ENCODE peak calls at places on chromosomes 16 and 17, in five cellular contexts. One of them, this sample, is unnamed.

GRCh38 chr17:65855245-65855644 is 293.8 kb upstream of the AXIN2 start:
- DNase-seq in ascending aorta: no peak
- DNase-seq in neural crest cell: no peak
- DNase-seq in GM10248: no peak
- DNase-seq in mucosa of descending colon: no peak
- DNase-seq in this sample: no peak

GRCh38 chr17:49779730-49780220 is 8.7 kb upstream of the KAT7 start:
- DNase-seq in GM10248: peak
- DNase-seq in ascending aorta: peak
- DNase-seq in mucosa of descending colon: no peak
- DNase-seq in neural crest cell: no peak
- DNase-seq in this sample: no peak

GRCh38 chr17:50344712-50345380 is 1.1 kb upstream of the XYLT2 start:
- DNase-seq in neural crest cell: no peak
- DNase-seq in mucosa of descending colon: no peak
- DNase-seq in ascending aorta: no peak
- DNase-seq in GM10248: no peak
- DNase-seq in this sample: no peak

GRCh38 chr17:72884066-72884465 is 208.4 kb downstream of the SLC39A11 start:
- DNase-seq in mucosa of descending colon: no peak
- DNase-seq in GM10248: no peak
- DNase-seq in ascending aorta: no peak
- DNase-seq in neural crest cell: peak
- DNase-seq in this sample: no peak

GRCh38 chr16:88903267-88903666 is 36.8 kb upstream of the PABPN1L start:
- DNase-seq in GM10248: no peak
- DNase-seq in neural crest cell: no peak
- DNase-seq in mucosa of descending colon: no peak
- DNase-seq in ascending aorta: no peak
- DNase-seq in this sample: no peak

GRCh38 chr16:3570420-3571062 is 6.7 kb downstream of the NLRC3 start:
- DNase-seq in GM10248: no peak
- DNase-seq in mucosa of descending colon: no peak
- DNase-seq in neural crest cell: no peak
- DNase-seq in ascending aorta: no peak
- DNase-seq in this sample: no peak

GRCh38 chr16:85168732-85169256 is 56.5 kb upstream of the CIBAR2 start:
- DNase-seq in ascending aorta: peak
- DNase-seq in GM10248: peak
- DNase-seq in mucosa of descending colon: peak
- DNase-seq in neural crest cell: peak
- DNase-seq in this sample: no peak

GRCh38 chr16:21336231-21336630 is 58.1 kb upstream of the CRYM start:
- DNase-seq in mucosa of descending colon: no peak
- DNase-seq in neural crest cell: no peak
- DNase-seq in GM10248: no peak
- DNase-seq in ascending aorta: no peak
- DNase-seq in this sample: no peak

GRCh38 chr16:69109486-69110270 is 4.2 kb downstream of the HAS3 start:
- DNase-seq in neural crest cell: no peak
- DNase-seq in ascending aorta: no peak
- DNase-seq in mucosa of descending colon: peak
- DNase-seq in GM10248: no peak
- DNase-seq in this sample: no peak

GRCh38 chr17:9900744-9901143 is 4.3 kb downstream of the RCVRN start:
- DNase-seq in GM10248: no peak
- DNase-seq in ascending aorta: no peak
- DNase-seq in mucosa of descending colon: no peak
- DNase-seq in neural crest cell: no peak
- DNase-seq in this sample: no peak

GRCh38 chr17:75688209-75688771 is 21.2 kb downstream of the SAP30BP start:
- DNase-seq in neural crest cell: no peak
- DNase-seq in ascending aorta: no peak
- DNase-seq in GM10248: no peak
- DNase-seq in mucosa of descending colon: no peak
- DNase-seq in this sample: no peak

GRCh38 chr16:68275611-68276191 is 11.4 kb downstream of the SLC7A6 start:
- DNase-seq in neural crest cell: no peak
- DNase-seq in ascending aorta: no peak
- DNase-seq in mucosa of descending colon: no peak
- DNase-seq in GM10248: peak
- DNase-seq in this sample: no peak

GRCh38 chr16:66695935-66696668 is 441 bp downstream of the CMTM4 start:
- DNase-seq in GM10248: no peak
- DNase-seq in ascending aorta: peak
- DNase-seq in mucosa of descending colon: peak
- DNase-seq in neural crest cell: peak
- DNase-seq in this sample: peak

GRCh38 chr17:73342057-73342522 is 30.3 kb upstream of the CDC42EP4 start:
- DNase-seq in ascending aorta: peak
- DNase-seq in mucosa of descending colon: peak
- DNase-seq in GM10248: no peak
- DNase-seq in neural crest cell: peak
- DNase-seq in this sample: no peak

GRCh38 chr17:31413871-31414589 is 22.6 kb downstream of the RAB11FIP4 start:
- DNase-seq in mucosa of descending colon: peak
- DNase-seq in ascending aorta: no peak
- DNase-seq in GM10248: no peak
- DNase-seq in neural crest cell: no peak
- DNase-seq in this sample: no peak

GRCh38 chr17:77354721-77355455 is 214.1 kb downstream of the SEC14L1 start:
- DNase-seq in ascending aorta: peak
- DNase-seq in neural crest cell: no peak
- DNase-seq in mucosa of descending colon: peak
- DNase-seq in GM10248: peak
- DNase-seq in this sample: no peak

GRCh38 chr17:80937501-80938356 is 53.9 kb upstream of the CHMP6 start:
- DNase-seq in ascending aorta: no peak
- DNase-seq in mucosa of descending colon: no peak
- DNase-seq in GM10248: no peak
- DNase-seq in neural crest cell: no peak
- DNase-seq in this sample: no peak

GRCh38 chr17:17765921-17766320 is 70.9 kb downstream of the SREBF1 start:
- DNase-seq in ascending aorta: no peak
- DNase-seq in mucosa of descending colon: no peak
- DNase-seq in GM10248: no peak
- DNase-seq in neural crest cell: no peak
- DNase-seq in this sample: no peak

GRCh38 chr16:21164521-21165168 is 6.2 kb downstream of the LDAF1 start:
- DNase-seq in ascending aorta: no peak
- DNase-seq in neural crest cell: no peak
- DNase-seq in mucosa of descending colon: no peak
- DNase-seq in GM10248: no peak
- DNase-seq in this sample: no peak

GRCh38 chr17:10879110-10879509 is 41.2 kb upstream of the PIRT start:
- DNase-seq in GM10248: no peak
- DNase-seq in neural crest cell: peak
- DNase-seq in mucosa of descending colon: no peak
- DNase-seq in ascending aorta: no peak
- DNase-seq in this sample: no peak

GRCh38 chr17:29827179-29827578 is 102.8 kb downstream of the SSH2 start:
- DNase-seq in GM10248: no peak
- DNase-seq in mucosa of descending colon: no peak
- DNase-seq in neural crest cell: no peak
- DNase-seq in ascending aorta: no peak
- DNase-seq in this sample: no peak

GRCh38 chr17:30318190-30318589 is 15.7 kb downstream of the TMIGD1 start:
- DNase-seq in ascending aorta: no peak
- DNase-seq in GM10248: no peak
- DNase-seq in mucosa of descending colon: no peak
- DNase-seq in neural crest cell: no peak
- DNase-seq in this sample: no peak

GRCh38 chr17:48597775-48598631 is 4.4 kb upstream of the HOXB5 start:
- DNase-seq in GM10248: peak
- DNase-seq in ascending aorta: peak
- DNase-seq in neural crest cell: no peak
- DNase-seq in mucosa of descending colon: peak
- DNase-seq in this sample: peak

GRCh38 chr17:81471804-81472456 is 40.7 kb downstream of the ACTG1 start:
- DNase-seq in GM10248: no peak
- DNase-seq in neural crest cell: no peak
- DNase-seq in mucosa of descending colon: peak
- DNase-seq in ascending aorta: no peak
- DNase-seq in this sample: no peak

GRCh38 chr16:51876934-51877333 is 670.0 kb downstream of the TOX3 start:
- DNase-seq in neural crest cell: no peak
- DNase-seq in mucosa of descending colon: no peak
- DNase-seq in GM10248: no peak
- DNase-seq in ascending aorta: no peak
- DNase-seq in this sample: no peak

GRCh38 chr17:19306160-19307111 is 56.1 kb downstream of the B9D1 start:
- DNase-seq in mucosa of descending colon: no peak
- DNase-seq in GM10248: peak
- DNase-seq in ascending aorta: no peak
- DNase-seq in neural crest cell: no peak
- DNase-seq in this sample: peak

GRCh38 chr17:75130632-75131277 is 787 bp downstream of the NT5C start:
- DNase-seq in mucosa of descending colon: peak
- DNase-seq in ascending aorta: no peak
- DNase-seq in GM10248: peak
- DNase-seq in neural crest cell: peak
- DNase-seq in this sample: no peak

GRCh38 chr16:21097151-21097550 is 53.5 kb downstream of the DNAH3 start:
- DNase-seq in neural crest cell: no peak
- DNase-seq in mucosa of descending colon: no peak
- DNase-seq in ascending aorta: no peak
- DNase-seq in GM10248: no peak
- DNase-seq in this sample: no peak

DNA sequence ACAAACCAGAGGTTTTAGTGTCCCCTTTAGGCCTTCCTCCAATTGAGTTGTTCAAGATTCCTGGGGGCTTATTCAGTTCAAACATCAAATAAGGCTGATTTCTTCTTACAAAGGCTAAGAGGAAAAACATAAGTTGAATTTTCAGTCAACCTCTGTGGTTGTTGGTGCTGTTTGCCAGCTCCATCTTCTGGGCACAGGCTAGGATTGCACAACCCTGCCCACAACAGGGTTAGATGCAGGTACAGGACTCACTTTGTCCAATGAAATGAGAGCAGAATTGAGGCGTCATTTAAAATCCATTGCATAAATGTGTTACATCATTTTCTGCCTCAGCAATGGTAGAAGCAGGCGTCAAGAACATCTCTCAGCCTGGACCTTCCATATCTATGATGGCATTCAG is 173.3 kb downstream of the PMP22 start:
- DNase-seq in neural crest cell: no peak
- DNase-seq in ascending aorta: no peak
- DNase-seq in mucosa of descending colon: no peak
- DNase-seq in GM10248: no peak
- DNase-seq in this sample: no peak
- TF ChIP-seq CTCF in neural crest cell: peak
- TF ChIP-seq CTCF in ascending aorta: no peak
- TF ChIP-seq CTCF in mucosa of descending colon: no peak
- TF ChIP-seq CTCF in GM10248: no peak
- TF ChIP-seq CTCF in this sample: no peak

GRCh38 chr16:70684146-70685060 is 1.4 kb downstream of the MTSS2 start:
- DNase-seq in ascending aorta: no peak
- DNase-seq in neural crest cell: no peak
- DNase-seq in mucosa of descending colon: peak
- DNase-seq in GM10248: no peak
- DNase-seq in this sample: no peak

GRCh38 chr16:70685061-70685937 is 554 bp downstream of the MTSS2 start:
- DNase-seq in ascending aorta: no peak
- DNase-seq in neural crest cell: peak
- DNase-seq in mucosa of descending colon: peak
- DNase-seq in GM10248: no peak
- DNase-seq in this sample: no peak

GRCh38 chr16:70686376-70687171 is 721 bp upstream of the MTSS2 start:
- DNase-seq in ascending aorta: no peak
- DNase-seq in mucosa of descending colon: no peak
- DNase-seq in neural crest cell: no peak
- DNase-seq in GM10248: no peak
- DNase-seq in this sample: no peak

GRCh38 chr16:70687172-70687531 is 1.3 kb upstream of the MTSS2 start:
- DNase-seq in mucosa of descending colon: peak
- DNase-seq in GM10248: no peak
- DNase-seq in ascending aorta: no peak
- DNase-seq in neural crest cell: no peak
- DNase-seq in this sample: no peak

DNA sequence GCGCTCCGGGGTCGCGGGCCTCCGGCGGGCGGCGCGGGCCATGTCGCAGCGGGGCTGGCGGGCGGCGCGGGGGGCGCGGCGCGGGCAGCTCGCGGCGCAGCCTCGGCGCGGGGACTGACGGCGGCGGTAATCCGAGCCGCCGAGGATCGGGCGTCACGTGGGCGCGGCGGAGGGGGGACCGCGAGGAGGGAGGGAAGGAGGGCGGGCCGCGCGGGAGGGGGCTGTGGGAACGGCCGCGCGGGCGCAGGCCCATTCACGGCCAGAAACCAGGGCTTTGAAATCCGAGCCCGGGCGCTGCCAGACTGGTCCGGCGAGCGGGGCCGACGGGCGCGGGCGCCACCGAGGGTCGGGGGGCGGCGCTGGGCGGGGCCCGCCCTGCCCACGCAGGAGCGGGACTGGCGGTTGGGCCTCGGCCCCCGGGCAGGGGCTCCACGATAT is at the start of gene MTSS2:
- DNase-seq in neural crest cell: peak
- DNase-seq in mucosa of descending colon: peak
- DNase-seq in GM10248: no peak
- DNase-seq in ascending aorta: peak
- DNase-seq in this sample: no peak
- TF ChIP-seq CTCF in neural crest cell: no peak
- TF ChIP-seq CTCF in mucosa of descending colon: no peak
- TF ChIP-seq CTCF in GM10248: no peak
- TF ChIP-seq CTCF in ascending aorta: no peak
- TF ChIP-seq CTCF in this sample: no peak

GRCh38 chr17:4263282-4264215 is at the start of gene ANKFY1:
- DNase-seq in mucosa of descending colon: peak
- DNase-seq in ascending aorta: peak
- DNase-seq in GM10248: peak
- DNase-seq in neural crest cell: peak
- DNase-seq in this sample: peak
- TF ChIP-seq CTCF in mucosa of descending colon: no peak
- TF ChIP-seq CTCF in ascending aorta: peak
- TF ChIP-seq CTCF in GM10248: peak
- TF ChIP-seq CTCF in neural crest cell: no peak
- TF ChIP-seq CTCF in this sample: no peak

DNA sequence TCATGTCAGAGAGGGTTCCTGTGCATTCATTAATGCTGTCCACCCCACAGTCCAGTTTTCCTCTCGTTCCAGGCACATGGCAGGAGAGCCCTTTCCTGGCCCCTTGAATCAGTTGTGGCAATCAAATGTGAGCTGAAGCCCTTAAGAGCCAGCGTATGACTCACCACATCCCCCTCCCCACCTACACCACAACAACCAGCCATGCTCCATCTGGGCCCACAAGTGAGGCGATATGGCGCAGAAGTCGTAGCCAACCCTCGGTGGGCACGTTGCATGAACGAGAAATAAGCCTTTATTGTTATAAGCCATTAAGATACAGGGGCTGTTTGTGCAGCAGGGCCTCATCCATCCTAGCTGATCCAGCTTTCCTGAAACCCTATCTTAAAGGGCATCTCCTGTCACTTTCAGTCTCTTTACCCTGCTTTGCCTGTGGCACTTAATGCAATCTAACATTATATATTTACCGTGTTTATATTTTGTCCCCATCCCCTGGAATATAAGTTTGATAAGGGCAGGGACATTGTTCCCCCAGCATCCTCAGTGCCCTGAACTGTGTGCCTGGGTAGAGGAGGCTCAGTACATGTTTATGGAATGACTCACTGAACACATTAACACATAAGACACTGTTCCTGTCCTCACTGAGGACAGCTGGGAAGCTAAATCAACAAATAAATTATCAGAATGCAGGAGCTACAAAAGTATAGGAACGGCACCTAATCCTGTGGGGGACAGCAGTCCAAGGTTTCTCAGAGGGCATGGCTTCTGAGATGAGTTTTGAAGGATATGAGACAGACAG is 28.0 kb downstream of the GRIN2A start:
- DNase-seq in neural crest cell: no peak
- DNase-seq in mucosa of descending colon: no peak
- DNase-seq in ascending aorta: no peak
- DNase-seq in GM10248: no peak
- DNase-seq in this sample: no peak
- TF ChIP-seq CTCF in neural crest cell: no peak
- TF ChIP-seq CTCF in mucosa of descending colon: no peak
- TF ChIP-seq CTCF in ascending aorta: no peak
- TF ChIP-seq CTCF in GM10248: no peak
- TF ChIP-seq CTCF in this sample: no peak